ENCODE peak calls at places on chromosome 13, in four cellular contexts. A is uterus, P is ovary, F is breast epithelium. N is an unnamed sample.

GRCh38 chr13:108705031-108705430 is 75.6 kb downstream of the MYO16 start:
- DNase-seq in A (no peak), P (no peak), F (no peak), N (no peak)

GRCh38 chr13:53405616-53406015 is 377.0 kb downstream of the OLFM4 start:
- DNase-seq in A (no peak), P (no peak), F (no peak), N (no peak)

GRCh38 chr13:31374682-31375081 is 174.9 kb downstream of the B3GLCT start:
- DNase-seq in A (no peak), P (no peak), F (no peak), N (no peak)

GRCh38 chr13:69565334-69565733 is 542.3 kb upstream of the ATXN8OS start:
- DNase-seq in A (no peak), P (no peak), F (no peak), N (no peak)

GRCh38 chr13:48962281-48962680 is 13.4 kb upstream of the FNDC3A start:
- DNase-seq in A (no peak), P (no peak), F (no peak), N (no peak)

GRCh38 chr13:102847272-102848234 is 1.7 kb downstream of the ERCC5 start:
- DNase-seq in A (no peak), P (no peak), F (no peak), N (no peak)

GRCh38 chr13:48542581-48543341 is 9.9 kb upstream of the RCBTB2 start:
- DNase-seq in A (peak; percentile 47), P (peak; percentile 63), F (no peak), N (peak; percentile 77)

GRCh38 chr13:26881154-26881553 is 120.6 kb upstream of the GPR12 start:
- DNase-seq in A (no peak), P (no peak), F (no peak), N (no peak)

GRCh38 chr13:107138987-107139386 is 571.0 kb upstream of the ARGLU1 start:
- DNase-seq in A (no peak), P (no peak), F (no peak), N (no peak)

GRCh38 chr13:41694902-41695301 is 237.6 kb downstream of the RGCC start:
- DNase-seq in A (peak; percentile 62), P (peak; percentile 73), F (no peak), N (peak; percentile 61)

GRCh38 chr13:93151277-93151676 is 75.3 kb upstream of the GPC6 start:
- DNase-seq in A (no peak), P (no peak), F (no peak), N (no peak)

GRCh38 chr13:41505209-41505835 is 48.0 kb downstream of the RGCC start:
- DNase-seq in A (no peak), P (no peak), F (no peak), N (no peak)

GRCh38 chr13:31236211-31236786 is 36.5 kb downstream of the B3GLCT start:
- DNase-seq in A (no peak), P (no peak), F (no peak), N (no peak)

GRCh38 chr13:52837850-52838249 is 10.6 kb downstream of the PCDH8 start:
- DNase-seq in A (no peak), P (no peak), F (no peak), N (no peak)

GRCh38 chr13:45749026-45749759 is 47.1 kb downstream of the CBY2 start:
- DNase-seq in A (no peak), P (no peak), F (no peak), N (no peak)

GRCh38 chr13:97422118-97423054 is 11.6 kb upstream of the RAP2A start:
- DNase-seq in A (no peak), P (no peak), F (no peak), N (no peak)

GRCh38 chr13:100694722-100695644 is 20.4 kb upstream of the TMTC4 start:
- DNase-seq in A (no peak), P (no peak), F (no peak), N (no peak)

GRCh38 chr13:35898041-35898440 is 233.1 kb downstream of the DCLK1 start:
- DNase-seq in A (no peak), P (no peak), F (no peak), N (no peak)

GRCh38 chr13:32905063-32905863 is 111.0 kb upstream of the KL start:
- DNase-seq in A (no peak), P (no peak), F (no peak), N (no peak)

GRCh38 chr13:50389726-50390125 is 374.5 kb downstream of the KCNRG start:
- DNase-seq in A (no peak), P (no peak), F (no peak), N (no peak)

GRCh38 chr13:97076898-97077297 is 82.6 kb upstream of the OXGR1 start:
- DNase-seq in A (no peak), P (no peak), F (no peak), N (no peak)

DNA sequence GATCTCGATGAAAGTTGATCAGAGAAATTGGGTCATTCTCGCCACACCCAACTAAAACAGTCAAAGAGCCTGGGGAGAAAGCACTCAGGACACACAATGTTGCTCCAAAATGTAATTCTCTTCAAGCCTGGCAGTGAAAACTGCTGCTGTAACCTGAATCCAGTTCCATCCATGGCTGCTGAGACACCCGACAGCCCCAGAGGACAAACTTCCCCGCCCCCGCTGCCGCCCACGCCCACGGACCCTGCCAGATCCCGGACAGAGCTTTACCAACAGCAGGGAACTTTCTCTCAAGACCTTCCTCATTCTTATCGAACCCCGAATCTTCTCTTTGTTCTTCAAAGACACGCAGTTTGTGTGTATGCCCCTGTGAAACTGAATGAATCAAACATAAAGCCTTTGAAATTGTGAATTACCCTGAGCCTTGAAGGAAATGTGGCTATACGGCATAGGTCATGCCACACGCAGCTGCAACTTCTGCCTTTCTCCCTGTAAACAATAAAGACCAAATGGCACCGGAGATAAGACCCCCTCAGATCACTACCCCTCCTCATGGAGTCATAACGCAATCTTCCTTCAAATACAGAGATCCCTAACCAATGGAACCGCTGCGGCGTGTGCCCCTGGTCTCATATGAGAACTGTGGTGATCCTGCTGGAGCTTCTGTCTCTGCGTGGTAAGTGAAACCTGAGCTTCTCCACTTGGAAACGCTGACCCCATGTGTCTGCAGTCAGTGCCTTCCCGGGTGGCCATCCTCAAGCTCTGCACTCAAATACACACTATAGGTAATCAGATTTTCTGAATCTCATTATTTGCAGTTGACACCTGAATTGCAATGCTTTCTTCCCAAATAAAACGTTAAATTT is 4.8 kb upstream of the LAMP1 start:
- DNase-seq in A (peak; percentile 28), P (no peak), F (no peak), N (peak; percentile 78)
- H3K4me3 ChIP-seq in A (no peak overlapping the region), P (no peak overlapping the region), F (peak overlapping the region; percentile 44), N (peak overlapping the region; percentile 52)

GRCh38 chr13:51745236-51745635 is 58.7 kb downstream of the DHRS12 start:
- DNase-seq in A (no peak), P (no peak), F (no peak), N (no peak)
- H3K27ac ChIP-seq in A (no peak overlapping the region), P (no peak overlapping the region), F (no peak overlapping the region), N (no peak overlapping the region)

GRCh38 chr13:19998960-19999359 is 40.4 kb downstream of the ZMYM2 start:
- DNase-seq in A (no peak), P (no peak), F (no peak), N (no peak)
- TF ChIP-seq POLR2A in A (no peak), P (no peak), F (no peak), N (no peak)

GRCh38 chr13:74574964-74575728 is 440.9 kb upstream of the KLF12 start:
- DNase-seq in A (no peak), P (no peak), F (no peak), N (no peak)
- H3K4me3 ChIP-seq in A (peak overlapping the region; percentile 15), P (peak overlapping the region; percentile 20), F (peak overlapping the region; percentile 44), N (peak overlapping the region; percentile 51)

GRCh38 chr13:44662515-44662914 is 86.4 kb upstream of the TSC22D1 start:
- DNase-seq in A (no peak), P (no peak), F (no peak), N (no peak)

GRCh38 chr13:44664308-44664707 is 88.2 kb upstream of the TSC22D1 start:
- DNase-seq in A (no peak), P (no peak), F (no peak), N (no peak)

GRCh38 chr13:44668707-44669106 is 92.6 kb upstream of the TSC22D1 start:
- DNase-seq in A (no peak), P (no peak), F (no peak), N (no peak)

GRCh38 chr13:44669534-44669933 is 93.4 kb upstream of the TSC22D1 start:
- DNase-seq in A (no peak), P (no peak), F (no peak), N (no peak)

DNA sequence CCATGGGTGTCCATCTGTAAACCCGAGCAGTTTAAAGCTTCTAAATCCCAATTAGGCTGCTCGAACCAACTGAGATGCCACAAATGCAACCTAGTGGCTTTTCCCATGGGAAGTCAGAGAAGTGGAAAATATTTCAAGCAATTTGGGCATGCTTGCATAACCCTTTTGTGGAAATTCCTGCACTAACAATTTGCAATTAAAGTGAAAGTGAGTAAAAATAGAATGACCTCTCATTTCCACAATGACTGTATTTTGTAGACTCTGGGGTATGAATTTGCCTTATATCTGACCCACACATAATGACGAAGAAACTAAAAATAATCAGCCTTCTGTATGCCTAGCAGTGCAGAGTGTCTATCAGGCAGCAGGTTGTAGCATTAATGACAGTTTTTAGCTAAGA is 91.8 kb upstream of the TSC22D1 start:
- DNase-seq in A (no peak), P (no peak), F (no peak), N (no peak)
- H3K27ac ChIP-seq in A (no peak overlapping the region), P (no peak overlapping the region), F (no peak overlapping the region), N (no peak overlapping the region)

GRCh38 chr13:110636053-110636475 is 20.7 kb downstream of the NAXD start:
- DNase-seq in A (no peak), P (no peak), F (no peak), N (no peak)
- TF ChIP-seq POLR2A in A (no peak), P (no peak), F (no peak), N (no peak)